ENCODE peak calls at places on chromosomes 6 and 20, in nine cellular contexts. B, U, L, W, D, C, G, R and J are unnamed samples.

GRCh38 chr20:63456429-63457284 is 15.8 kb downstream of the KCNQ2 start:
- DNase-seq in D (no peak), U (no peak), B (peak; percentile 82), G (no peak), R (no peak), W (no peak), C (no peak), L (no peak), J (no peak)

GRCh38 chr6:24838994-24839393 is 40.3 kb upstream of the ARMH2 start:
- DNase-seq in G (no peak), B (no peak), U (no peak), R (no peak), L (no peak), C (no peak), W (no peak), D (no peak), J (no peak)

GRCh38 chr6:137283940-137284910 is 65.0 kb upstream of the IFNGR1 start:
- DNase-seq in B (no peak), R (no peak), D (peak; percentile 28), G (no peak), W (no peak), L (peak; percentile 48), U (no peak), C (peak; percentile 61), J (no peak)

GRCh38 chr6:85680388-85680787 is 37.7 kb upstream of the SYNCRIP start:
- DNase-seq in B (no peak), U (no peak), C (no peak), L (no peak), G (no peak), R (no peak), W (no peak), D (no peak), J (no peak)

GRCh38 chr6:44626608-44627007 is 239.1 kb downstream of the CDC5L start:
- DNase-seq in G (no peak), L (no peak), B (no peak), U (no peak), W (no peak), R (no peak), C (no peak), D (no peak), J (no peak)

GRCh38 chr6:37011656-37012378 is 6.4 kb downstream of the FGD2 start:
- DNase-seq in W (peak; percentile 67), U (no peak), D (peak; percentile 56), G (no peak), B (no peak), C (no peak), L (no peak), R (no peak), J (peak; percentile 47)

GRCh38 chr6:1869766-1870165 is 260.1 kb downstream of the FOXC1 start:
- DNase-seq in C (no peak), U (no peak), G (no peak), L (no peak), B (no peak), R (no peak), D (no peak), W (no peak), J (no peak)

GRCh38 chr6:170233304-170234205 is 57.3 kb downstream of the DLL1 start:
- DNase-seq in C (no peak), U (no peak), W (no peak), B (peak; percentile 18), R (no peak), G (no peak), D (no peak), L (no peak), J (no peak)

GRCh38 chr6:84767591-84768201 is 3.3 kb upstream of the TBX18 start:
- DNase-seq in U (no peak), G (no peak), W (peak; percentile 31), L (no peak), D (no peak), C (no peak), R (no peak), B (no peak), J (no peak)

GRCh38 chr20:1301031-1301529 is 27.9 kb downstream of the SDCBP2 start:
- DNase-seq in D (peak; percentile 27), U (peak; percentile 38), B (peak; percentile 30), G (peak; percentile 18), L (peak; percentile 66), C (no peak), R (no peak), W (peak; percentile 66), J (no peak)

GRCh38 chr6:118739976-118740771 is 88.8 kb upstream of the CEP85L start:
- DNase-seq in C (no peak), D (no peak), U (no peak), R (no peak), B (no peak), W (peak; percentile 15), G (no peak), L (peak; percentile 37), J (no peak)

GRCh38 chr20:14609328-14610221 is 272.2 kb upstream of the FLRT3 start:
- DNase-seq in W (no peak), L (no peak), R (no peak), U (no peak), C (no peak), G (no peak), D (no peak), B (no peak), J (no peak)

GRCh38 chr6:41767112-41767946 is 12.4 kb downstream of the FRS3 start:
- DNase-seq in W (peak; percentile 33), L (peak; percentile 87), R (no peak), C (no peak), G (no peak), D (peak; percentile 59), U (peak; percentile 78), B (peak; percentile 71), J (peak; percentile 55)
- H3K4me3 ChIP-seq in W (no peak overlapping the region), L (no peak overlapping the region), R (no peak overlapping the region), C (no peak overlapping the region), G (no peak overlapping the region), D (no peak overlapping the region), U (no peak overlapping the region), B (no peak overlapping the region), J (no peak overlapping the region)

DNA sequence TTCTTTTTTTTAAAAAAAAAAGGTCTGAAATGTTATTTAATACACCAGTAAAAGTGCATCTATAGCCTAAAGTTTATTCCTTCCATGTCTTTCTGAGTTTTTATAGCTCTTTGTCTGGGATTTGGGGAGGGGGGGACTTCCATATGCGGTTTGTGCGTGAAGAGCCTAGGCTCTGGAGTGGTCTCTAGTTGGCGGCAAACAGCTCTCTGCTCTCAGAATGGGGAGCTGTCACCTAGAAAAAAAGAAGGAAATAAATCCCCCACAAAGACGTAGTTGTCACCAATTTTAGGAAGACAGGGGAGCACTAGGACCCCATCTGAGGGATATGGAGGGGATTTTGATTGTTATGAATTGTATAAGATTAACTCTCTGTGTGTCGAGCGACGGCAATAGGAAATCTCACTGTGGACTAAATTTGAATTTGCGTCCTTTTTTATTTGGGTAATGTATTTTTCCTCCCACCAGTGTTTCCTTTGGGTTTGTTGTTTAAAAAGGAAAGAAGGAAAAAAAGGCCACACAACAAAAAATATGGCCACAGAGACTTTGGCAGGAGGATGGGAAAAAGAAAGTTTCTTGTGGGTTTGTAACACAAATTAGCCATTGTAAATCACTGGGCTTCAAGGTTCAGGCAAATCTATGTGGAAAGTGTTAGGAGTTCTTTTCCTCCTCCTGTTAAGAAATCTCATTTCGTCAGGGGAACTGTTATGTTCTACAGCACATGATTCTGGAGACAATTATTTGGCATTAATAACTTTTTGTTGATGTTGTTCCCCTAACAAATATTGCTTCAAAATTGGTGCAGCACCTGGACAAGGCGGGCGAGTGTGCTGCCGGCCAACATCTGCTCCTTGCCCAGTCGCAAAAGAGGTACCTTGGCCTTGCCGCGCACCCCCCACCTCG is 7.5 kb downstream of the POU3F2 start:
- DNase-seq in R (no peak), U (no peak), L (no peak), B (no peak), G (no peak), W (no peak), D (no peak), C (no peak), J (no peak)
- H3K4me3 ChIP-seq in R (no peak overlapping the region), U (no peak overlapping the region), L (no peak overlapping the region), B (no peak overlapping the region), G (no peak overlapping the region), W (no peak overlapping the region), D (no peak overlapping the region), C (no peak overlapping the region), J (no peak overlapping the region)

DNA sequence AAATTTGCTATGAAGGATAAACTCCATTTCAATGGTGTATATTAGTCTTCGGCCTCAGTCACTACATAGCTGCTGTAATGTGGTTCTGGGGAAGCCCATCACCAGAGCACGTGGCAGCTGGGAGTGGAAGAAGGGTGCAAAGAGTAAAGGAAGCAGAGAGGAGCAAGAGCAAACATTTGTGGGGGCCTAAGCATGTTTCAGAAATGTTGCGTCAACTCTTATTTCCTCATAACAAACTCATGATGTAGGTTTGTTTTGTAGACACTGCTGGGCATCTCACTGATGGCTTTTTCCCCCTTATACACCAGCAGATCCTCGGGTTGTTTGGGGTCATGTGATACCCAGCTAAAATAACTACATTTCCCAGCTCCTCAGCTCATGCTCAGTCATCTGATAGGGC is 37.3 kb downstream of the DOK5 start:
- DNase-seq in C (no peak), W (no peak), R (no peak), G (no peak), L (no peak), U (no peak), D (no peak), B (no peak), J (no peak)
- H3K4me3 ChIP-seq in C (no peak overlapping the region), W (no peak overlapping the region), R (no peak overlapping the region), G (no peak overlapping the region), L (no peak overlapping the region), U (no peak overlapping the region), D (no peak overlapping the region), B (no peak overlapping the region), J (no peak overlapping the region)

GRCh38 chr20:10864076-10864672 is 190.4 kb upstream of the JAG1 start:
- DNase-seq in W (no peak), R (no peak), G (peak; percentile 16), D (peak; percentile 12), U (no peak), C (no peak), L (peak; percentile 80), B (peak; percentile 46), J (no peak)
- H3K4me3 ChIP-seq in W (no peak overlapping the region), R (no peak overlapping the region), G (no peak overlapping the region), D (no peak overlapping the region), U (no peak overlapping the region), C (no peak overlapping the region), L (no peak overlapping the region), B (no peak overlapping the region), J (no peak overlapping the region)

DNA sequence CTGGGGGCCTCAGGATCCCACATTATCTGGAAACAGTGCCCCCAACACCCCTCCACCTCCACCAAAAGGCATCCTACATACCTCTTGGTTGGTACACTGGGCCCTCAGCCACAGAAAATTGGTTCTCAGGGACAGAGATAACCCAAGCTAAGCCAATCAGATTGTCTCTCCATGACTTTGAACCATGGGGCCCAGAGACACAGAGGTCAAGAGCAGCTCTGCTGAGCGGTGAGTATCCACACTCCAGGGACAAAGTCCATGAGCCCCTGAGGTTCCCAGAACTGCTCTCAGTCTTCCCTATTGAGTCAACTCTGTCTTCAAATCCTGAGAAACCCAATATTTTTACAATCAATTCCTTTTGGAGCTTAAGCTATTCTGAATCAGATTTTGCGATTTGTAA is 35.3 kb downstream of the COL11A2 start:
- DNase-seq in B (no peak), D (no peak), W (no peak), C (no peak), L (no peak), R (no peak), U (no peak), G (no peak), J (no peak)
- H3K4me3 ChIP-seq in B (no peak overlapping the region), D (no peak overlapping the region), W (no peak overlapping the region), C (no peak overlapping the region), L (no peak overlapping the region), R (no peak overlapping the region), U (no peak overlapping the region), G (no peak overlapping the region), J (no peak overlapping the region)

GRCh38 chr20:8242066-8242465 is 110.0 kb downstream of the PLCB1 start:
- DNase-seq in R (no peak), D (no peak), U (no peak), W (no peak), L (no peak), G (no peak), B (no peak), C (no peak), J (no peak)
- H3K4me3 ChIP-seq in R (no peak overlapping the region), D (no peak overlapping the region), U (no peak overlapping the region), W (no peak overlapping the region), L (no peak overlapping the region), G (no peak overlapping the region), B (no peak overlapping the region), C (no peak overlapping the region), J (no peak overlapping the region)